ENCODE peak calls at places on chromosome 17, in five cellular contexts. W, E, P, A and Q are unnamed samples.

GRCh38 chr17:76248013-76248782 is 7.9 kb upstream of the RNF157 start:
- DNase-seq in E (peak), W (no peak), P (no peak), A (no peak), Q (no peak)

GRCh38 chr17:42065201-42065600 is 14.8 kb upstream of the C17orf113 start:
- DNase-seq in E (no peak), W (no peak), P (no peak), A (no peak), Q (no peak)

GRCh38 chr17:44137891-44138709 is 3.6 kb upstream of the HROB start:
- DNase-seq in A (peak), E (peak), P (peak), W (peak), Q (peak)

GRCh38 chr17:81523139-81524062 is 4.8 kb upstream of the FSCN2 start:
- DNase-seq in W (peak), P (no peak), E (peak), A (peak), Q (peak)

GRCh38 chr17:6677158-6677831 is 25.7 kb downstream of the C17orf100 start:
- DNase-seq in A (peak), W (no peak), P (no peak), E (no peak), Q (no peak)

GRCh38 chr17:38925263-38925995 is at the start of gene LASP1NB:
- DNase-seq in E (no peak), A (peak), P (no peak), W (peak), Q (no peak)

GRCh38 chr17:68378202-68379149 is 78.8 kb downstream of the WIPI1 start:
- DNase-seq in P (peak), W (no peak), E (no peak), A (peak), Q (no peak)

GRCh38 chr17:82839617-82840292 is at the start of gene ZNF750:
- DNase-seq in W (no peak), P (peak), A (no peak), E (no peak), Q (no peak)